ENCODE peak calls at places on chromosomes 11 and 22, in five cellular contexts. One of them, this sample, is unnamed.

GRCh38 chr22:38313384-38313955 is 3.8 kb downstream of the CSNK1E start:
- DNase-seq in heart right ventricle: peak; percentile 89
- DNase-seq in choroid plexus epithelial cell: peak; percentile 94
- DNase-seq in OCI-LY7: peak; percentile 41
- DNase-seq in CD8-positive, alpha-beta T cell: no peak
- DNase-seq in this sample: peak; percentile 93

GRCh38 chr11:19985106-19985505 is 175.2 kb downstream of the DBX1 start:
- DNase-seq in CD8-positive, alpha-beta T cell: no peak
- DNase-seq in choroid plexus epithelial cell: no peak
- DNase-seq in heart right ventricle: no peak
- DNase-seq in OCI-LY7: no peak
- DNase-seq in this sample: no peak

GRCh38 chr11:65491614-65492386 is 7.0 kb upstream of the MALAT1 start:
- DNase-seq in OCI-LY7: peak; percentile 64
- DNase-seq in CD8-positive, alpha-beta T cell: no peak
- DNase-seq in heart right ventricle: peak; percentile 81
- DNase-seq in choroid plexus epithelial cell: peak; percentile 87
- DNase-seq in this sample: peak; percentile 87

GRCh38 chr11:64597671-64598101 is 6.7 kb downstream of the SLC22A12 start:
- DNase-seq in heart right ventricle: no peak
- DNase-seq in OCI-LY7: no peak
- DNase-seq in choroid plexus epithelial cell: no peak
- DNase-seq in CD8-positive, alpha-beta T cell: no peak
- DNase-seq in this sample: no peak

GRCh38 chr11:128653828-128654231 is 40.0 kb upstream of the FLI1 start:
- DNase-seq in OCI-LY7: no peak
- DNase-seq in CD8-positive, alpha-beta T cell: no peak
- DNase-seq in choroid plexus epithelial cell: peak; percentile 69
- DNase-seq in heart right ventricle: peak; percentile 42
- DNase-seq in this sample: peak; percentile 44

GRCh38 chr11:112665291-112665690 is 295.9 kb upstream of the NCAM1 start:
- DNase-seq in choroid plexus epithelial cell: no peak
- DNase-seq in CD8-positive, alpha-beta T cell: no peak
- DNase-seq in OCI-LY7: no peak
- DNase-seq in heart right ventricle: no peak
- DNase-seq in this sample: no peak

GRCh38 chr11:67507242-67507890 is 596 bp downstream of the CDK2AP2 start:
- DNase-seq in choroid plexus epithelial cell: peak; percentile 79
- DNase-seq in OCI-LY7: no peak
- DNase-seq in heart right ventricle: peak; percentile 64
- DNase-seq in CD8-positive, alpha-beta T cell: no peak
- DNase-seq in this sample: no peak

GRCh38 chr11:113151502-113151901 is 162.9 kb upstream of the TTC12 start:
- DNase-seq in choroid plexus epithelial cell: no peak
- DNase-seq in CD8-positive, alpha-beta T cell: no peak
- DNase-seq in heart right ventricle: no peak
- DNase-seq in OCI-LY7: no peak
- DNase-seq in this sample: no peak

GRCh38 chr11:119107538-119108150 is 500 bp downstream of the C2CD2L start:
- DNase-seq in CD8-positive, alpha-beta T cell: no peak
- DNase-seq in choroid plexus epithelial cell: no peak
- DNase-seq in OCI-LY7: peak; percentile 45
- DNase-seq in heart right ventricle: no peak
- DNase-seq in this sample: no peak

GRCh38 chr11:12674571-12674935 is 332 bp downstream of the TEAD1 start:
- DNase-seq in CD8-positive, alpha-beta T cell: no peak
- DNase-seq in heart right ventricle: peak; percentile 28
- DNase-seq in OCI-LY7: peak; percentile 24
- DNase-seq in choroid plexus epithelial cell: peak; percentile 22
- DNase-seq in this sample: no peak

GRCh38 chr11:78840623-78841022 is 266.0 kb upstream of the NARS2 start:
- DNase-seq in choroid plexus epithelial cell: peak; percentile 13
- DNase-seq in CD8-positive, alpha-beta T cell: no peak
- DNase-seq in heart right ventricle: no peak
- DNase-seq in OCI-LY7: no peak
- DNase-seq in this sample: no peak

GRCh38 chr22:29722587-29722986 is 2.8 kb downstream of the CABP7 start:
- DNase-seq in choroid plexus epithelial cell: no peak
- DNase-seq in heart right ventricle: no peak
- DNase-seq in OCI-LY7: no peak
- DNase-seq in CD8-positive, alpha-beta T cell: no peak
- DNase-seq in this sample: no peak

GRCh38 chr11:46520971-46521745 is 72.7 kb downstream of the AMBRA1 start:
- DNase-seq in CD8-positive, alpha-beta T cell: no peak
- DNase-seq in OCI-LY7: no peak
- DNase-seq in choroid plexus epithelial cell: peak; percentile 79
- DNase-seq in heart right ventricle: no peak
- DNase-seq in this sample: peak; percentile 43

DNA sequence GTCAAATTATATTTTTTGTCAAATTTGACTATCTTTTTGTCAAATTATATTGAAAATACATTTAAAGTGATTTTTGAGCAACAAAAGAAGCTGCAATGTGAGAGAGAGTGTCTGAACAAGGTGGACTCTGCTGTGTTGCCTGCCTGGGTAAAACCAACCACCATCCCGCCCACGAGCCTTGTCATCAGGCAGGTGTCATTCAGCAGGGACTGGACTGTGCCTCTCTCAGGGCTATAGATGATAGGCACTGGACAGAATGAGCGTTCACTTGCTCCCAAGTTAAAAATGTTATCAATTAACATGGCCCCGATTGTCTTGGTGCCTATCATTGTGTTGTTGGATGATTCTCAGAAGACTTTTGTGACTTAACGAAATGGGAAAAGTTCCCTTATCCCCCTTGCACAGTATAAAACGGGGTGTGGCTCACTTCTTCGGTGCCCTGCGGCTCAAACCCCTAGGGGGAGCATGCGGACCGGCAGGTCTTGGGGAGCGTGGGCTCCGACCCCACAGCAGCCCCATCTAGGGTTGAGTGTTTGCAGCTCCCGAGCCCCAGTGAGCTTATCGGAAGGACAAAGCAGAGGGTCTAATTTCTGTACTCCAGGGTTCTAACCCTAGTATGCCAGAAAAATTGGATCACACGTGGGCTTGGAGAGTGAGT is 1.7 kb downstream of the APOL5 start:
- DNase-seq in heart right ventricle: no peak
- DNase-seq in choroid plexus epithelial cell: no peak
- DNase-seq in CD8-positive, alpha-beta T cell: no peak
- DNase-seq in OCI-LY7: no peak
- DNase-seq in this sample: no peak
- TF ChIP-seq CTCF in heart right ventricle: no peak
- TF ChIP-seq CTCF in choroid plexus epithelial cell: no peak
- TF ChIP-seq CTCF in CD8-positive, alpha-beta T cell: no peak
- TF ChIP-seq CTCF in OCI-LY7: peak; percentile 63
- TF ChIP-seq CTCF in this sample: peak; percentile 17

DNA sequence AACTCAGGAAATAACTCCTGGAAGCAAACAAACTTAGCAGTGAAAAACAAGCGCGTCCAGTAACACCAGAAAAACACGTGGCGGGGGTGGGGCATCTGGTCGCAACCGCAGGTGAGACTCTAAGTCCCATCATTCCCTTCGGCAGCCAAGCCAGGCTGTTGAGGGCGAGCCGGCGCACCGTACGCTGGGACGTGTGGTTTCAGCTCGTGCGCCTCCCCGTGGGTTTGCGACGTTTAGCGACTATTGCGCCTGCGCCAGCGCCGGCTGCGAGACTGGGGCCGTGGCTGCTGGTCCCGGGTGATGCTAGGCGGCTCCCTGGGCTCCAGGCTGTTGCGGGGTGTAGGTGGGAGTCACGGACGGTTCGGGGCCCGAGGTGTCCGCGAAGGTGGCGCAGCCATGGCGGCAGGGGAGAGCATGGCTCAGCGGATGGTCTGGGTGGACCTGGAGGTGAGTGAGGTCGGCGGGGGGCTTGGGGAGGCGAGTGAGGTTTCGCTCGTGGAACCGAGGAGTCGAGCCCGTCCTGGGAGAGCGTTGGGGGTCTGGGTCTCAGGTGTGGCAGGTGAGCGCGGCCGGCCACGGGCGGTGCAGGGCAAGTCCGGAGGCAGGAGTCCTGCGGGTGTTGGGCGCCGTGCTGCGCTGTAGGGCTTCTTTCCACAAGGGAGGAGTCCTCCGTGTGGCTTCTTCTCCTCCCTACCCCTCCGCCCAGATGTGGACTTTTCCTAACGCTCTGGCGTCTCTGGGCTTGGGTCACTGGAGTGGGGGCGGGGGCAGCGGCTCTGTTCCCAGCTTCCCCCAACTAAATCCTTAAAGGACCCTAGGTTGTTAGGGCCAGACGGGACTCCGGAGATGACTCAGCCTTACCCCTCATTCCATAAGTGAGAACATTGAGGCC is at the start of gene REXO2:
- DNase-seq in CD8-positive, alpha-beta T cell: peak; percentile 91
- DNase-seq in heart right ventricle: peak; percentile 96
- DNase-seq in OCI-LY7: peak; percentile 96
- DNase-seq in choroid plexus epithelial cell: peak; percentile 98
- DNase-seq in this sample: peak; percentile 80
- TF ChIP-seq CTCF in CD8-positive, alpha-beta T cell: no peak
- TF ChIP-seq CTCF in heart right ventricle: peak; percentile 40
- TF ChIP-seq CTCF in OCI-LY7: no peak
- TF ChIP-seq CTCF in choroid plexus epithelial cell: no peak
- TF ChIP-seq CTCF in this sample: peak; percentile 32

DNA sequence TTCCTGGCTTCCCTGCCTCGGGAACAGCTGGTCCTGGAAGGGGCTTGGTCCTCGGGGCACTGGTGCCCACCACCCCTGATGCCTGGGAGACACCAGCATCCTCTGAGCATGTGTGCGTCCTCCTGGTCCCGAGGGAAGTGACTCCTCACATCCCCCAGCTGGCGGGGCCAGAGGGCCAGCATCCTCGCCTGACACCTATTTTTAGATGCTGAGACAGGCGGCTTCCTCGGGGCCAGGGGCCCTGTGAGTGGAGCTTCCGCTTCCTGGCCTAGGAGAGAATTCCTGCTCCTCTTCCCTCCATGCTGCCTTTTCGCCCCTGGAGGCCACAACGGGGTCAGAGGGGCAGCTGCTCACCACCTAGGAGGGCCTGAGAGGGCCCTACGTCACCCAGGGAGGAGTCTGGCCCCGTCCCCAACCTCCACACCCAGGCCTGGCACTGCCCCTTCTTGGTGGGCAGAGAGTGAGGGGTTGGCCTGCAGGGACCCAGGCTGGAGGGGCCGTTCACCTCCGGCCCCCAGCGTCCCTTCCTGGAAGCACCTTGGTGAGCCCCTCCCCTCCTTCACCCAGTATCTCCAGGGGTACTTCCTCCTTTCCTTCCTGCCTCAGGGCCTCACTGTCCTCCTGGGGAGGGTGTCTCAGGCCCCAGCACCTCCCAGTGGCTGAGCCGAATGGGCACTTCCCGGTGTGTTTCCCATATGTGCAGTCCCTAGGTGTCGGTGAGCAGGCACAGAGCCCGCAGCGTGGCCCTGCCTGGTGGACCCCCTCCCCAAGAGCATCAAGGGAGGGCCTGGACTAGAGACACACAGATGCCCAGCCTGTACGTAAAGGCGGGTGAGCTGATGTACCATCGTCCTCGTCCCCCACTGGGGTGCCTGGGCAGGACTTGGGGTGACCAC is 6.1 kb downstream of the CD81 start:
- DNase-seq in heart right ventricle: peak; percentile 88
- DNase-seq in OCI-LY7: peak; percentile 51
- DNase-seq in choroid plexus epithelial cell: peak; percentile 46
- DNase-seq in CD8-positive, alpha-beta T cell: no peak
- DNase-seq in this sample: no peak
- TF ChIP-seq CTCF in heart right ventricle: no peak
- TF ChIP-seq CTCF in OCI-LY7: no peak
- TF ChIP-seq CTCF in choroid plexus epithelial cell: no peak
- TF ChIP-seq CTCF in CD8-positive, alpha-beta T cell: no peak
- TF ChIP-seq CTCF in this sample: no peak

DNA sequence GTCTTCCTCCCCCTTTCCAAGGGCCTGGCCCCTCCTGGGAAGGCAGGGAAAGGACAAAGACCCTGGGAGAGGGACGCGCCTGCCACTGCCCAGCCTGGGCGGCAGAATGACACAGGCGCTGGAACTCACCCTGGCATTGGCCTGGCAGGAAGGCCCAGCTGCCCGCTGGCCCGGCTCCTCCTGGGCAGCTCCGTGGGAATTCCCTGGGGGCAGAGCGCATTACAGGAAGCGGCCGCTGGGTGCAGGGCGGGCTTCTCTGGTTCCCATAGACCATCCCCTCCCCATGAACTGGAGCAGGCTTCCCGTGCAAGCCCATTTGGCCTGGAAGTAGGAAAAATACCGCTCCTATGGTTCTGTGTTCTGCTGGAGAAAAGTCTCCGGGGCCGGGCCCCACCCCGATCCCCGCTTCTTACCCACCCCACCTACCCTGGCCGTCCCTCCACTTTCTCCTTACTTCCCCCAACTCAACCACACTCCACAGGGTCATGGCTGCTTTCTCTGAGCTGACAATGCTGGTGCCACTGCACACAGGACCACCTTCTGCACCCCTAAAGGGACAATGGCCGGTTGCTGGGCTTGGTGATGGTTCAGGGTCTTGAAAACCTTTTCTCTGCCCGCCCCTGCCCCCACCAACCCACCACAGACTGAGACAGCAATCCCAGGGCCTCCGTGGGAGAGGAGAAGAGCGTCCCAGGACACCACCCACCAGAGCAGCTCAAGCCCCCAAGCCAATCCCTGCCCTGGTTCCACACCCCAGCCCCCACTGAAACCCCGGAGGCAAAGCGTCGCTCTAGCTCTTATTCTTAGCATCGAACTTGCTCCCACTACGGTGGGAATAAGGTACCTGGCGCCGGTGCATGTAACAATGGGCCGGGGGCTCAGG is 58.9 kb downstream of the LINC01488 start:
- DNase-seq in CD8-positive, alpha-beta T cell: no peak
- DNase-seq in heart right ventricle: peak; percentile 59
- DNase-seq in choroid plexus epithelial cell: no peak
- DNase-seq in OCI-LY7: no peak
- DNase-seq in this sample: no peak
- TF ChIP-seq CTCF in CD8-positive, alpha-beta T cell: no peak
- TF ChIP-seq CTCF in heart right ventricle: no peak
- TF ChIP-seq CTCF in choroid plexus epithelial cell: no peak
- TF ChIP-seq CTCF in OCI-LY7: no peak
- TF ChIP-seq CTCF in this sample: no peak

This sample was measured in retinal pigment epithelial cell.